ENCODE peak calls at places on chromosomes 16 and 17, in six cellular contexts. B is body of pancreas; Z is skeletal muscle cell; G is BE2C; E is A549; V is CD4-positive, alpha-beta memory T cell. M is an unnamed sample.

GRCh38 chr16:89010210-89010925 is 33.4 kb upstream of the CBFA2T3 start:
- DNase-seq in V (no peak), B (no peak), Z (no peak), G (peak), E (no peak), M (no peak)

GRCh38 chr17:79623786-79624657 is 13.2 kb upstream of the RBFOX3 start:
- DNase-seq in V (no peak), Z (no peak), G (no peak), E (no peak), B (no peak), M (peak)

GRCh38 chr16:66399930-66400329 is 27.2 kb upstream of the BEAN1 start:
- DNase-seq in E (no peak), G (peak), V (no peak), B (no peak), Z (no peak), M (no peak)

GRCh38 chr17:7673239-7673638 is 14.1 kb downstream of the TP53 start:
- DNase-seq in V (no peak), B (peak), G (no peak), E (no peak), Z (no peak), M (no peak)

GRCh38 chr16:56370185-56370584 is 55.2 kb downstream of the AMFR start:
- DNase-seq in G (no peak), V (no peak), Z (no peak), E (no peak), B (no peak), M (no peak)

GRCh38 chr16:81531415-81531814 is 86.8 kb downstream of the CMIP start:
- DNase-seq in G (no peak), E (no peak), B (no peak), Z (no peak), V (no peak), M (no peak)

GRCh38 chr17:44941712-44942331 is 5.8 kb downstream of the KIF18B start:
- DNase-seq in E (peak), V (no peak), G (no peak), Z (no peak), B (no peak), M (peak)

GRCh38 chr16:66275795-66276428 is 90.6 kb upstream of the CDH5 start:
- DNase-seq in Z (peak), G (peak), E (peak), V (peak), B (peak), M (peak)

GRCh38 chr16:61677776-61678175 is 358.5 kb downstream of the CDH8 start:
- DNase-seq in B (no peak), G (no peak), V (no peak), E (no peak), Z (no peak), M (no peak)

GRCh38 chr17:34852614-34853013 is 108.6 kb downstream of the CCT6B start:
- DNase-seq in G (no peak), E (no peak), Z (no peak), B (no peak), V (no peak), M (no peak)

GRCh38 chr17:43608313-43608712 is 53.4 kb downstream of the MEOX1 start:
- DNase-seq in G (no peak), V (peak), Z (no peak), B (no peak), E (no peak), M (no peak)

GRCh38 chr16:57528499-57529323 is 7.7 kb downstream of the CCDC102A start:
- DNase-seq in V (no peak), B (no peak), Z (no peak), G (peak), E (no peak), M (no peak)

GRCh38 chr17:76120658-76121008 is 17.0 kb upstream of the EXOC7 start:
- DNase-seq in G (no peak), Z (no peak), E (no peak), B (no peak), V (no peak), M (no peak)

GRCh38 chr17:27980035-27980434 is 62.4 kb upstream of the NLK start:
- DNase-seq in E (peak), B (no peak), G (no peak), V (no peak), Z (peak), M (no peak)

GRCh38 chr16:11614587-11615175 is 28.0 kb upstream of the LITAF start:
- DNase-seq in E (no peak), B (no peak), V (no peak), G (no peak), Z (no peak), M (no peak)

GRCh38 chr17:51670899-51671298 is 410.6 kb downstream of the UTP18 start:
- DNase-seq in V (no peak), B (no peak), Z (no peak), G (no peak), E (no peak), M (no peak)

GRCh38 chr17:12794919-12795517 is 5.7 kb downstream of the ARHGAP44 start:
- DNase-seq in B (no peak), Z (no peak), G (no peak), E (no peak), V (no peak), M (no peak)

GRCh38 chr17:10879110-10879509 is 41.2 kb upstream of the PIRT start:
- DNase-seq in B (peak), G (no peak), Z (no peak), V (no peak), E (no peak), M (no peak)

GRCh38 chr17:27937026-27937546 is 43.9 kb upstream of the LYRM9 start:
- DNase-seq in B (no peak), E (no peak), G (no peak), V (no peak), Z (no peak), M (no peak)

GRCh38 chr17:79811888-79812205 is 15.0 kb upstream of the CBX8 start:
- DNase-seq in Z (no peak), V (no peak), B (no peak), E (no peak), G (no peak), M (no peak)

GRCh38 chr16:5328546-5328945 is 231.0 kb upstream of the EEF2KMT start:
- DNase-seq in V (no peak), Z (no peak), E (no peak), B (no peak), G (peak), M (no peak)

GRCh38 chr16:57167951-57168350 is 17.9 kb downstream of the PSME3IP1 start:
- DNase-seq in G (no peak), B (no peak), Z (peak), E (no peak), V (peak), M (no peak)

GRCh38 chr16:14150796-14151195 is 79.7 kb downstream of the MRTFB start:
- DNase-seq in E (no peak), V (no peak), G (no peak), B (no peak), Z (no peak), M (no peak)

GRCh38 chr16:50880926-50881325 is 139.0 kb downstream of the CYLD start:
- DNase-seq in B (no peak), Z (no peak), G (no peak), E (no peak), V (no peak), M (no peak)

GRCh38 chr17:73419896-73420295 is 108.1 kb upstream of the CDC42EP4 start:
- DNase-seq in E (no peak), V (no peak), Z (no peak), B (no peak), G (no peak), M (no peak)

GRCh38 chr16:56603589-56603988 is 4.8 kb upstream of the MT2A start:
- DNase-seq in E (peak), V (no peak), G (peak), B (peak), Z (no peak), M (no peak)

GRCh38 chr16:1541293-1542165 is 8.1 kb downstream of the TMEM204 start:
- DNase-seq in E (no peak), Z (no peak), G (peak), V (no peak), B (no peak), M (no peak)

GRCh38 chr17:13599808-13600398 is 1.8 kb downstream of the HS3ST3A1 start:
- DNase-seq in Z (no peak), V (no peak), G (no peak), E (no peak), B (no peak), M (no peak)

GRCh38 chr17:2023692-2024571 is 1.2 kb downstream of the RTN4RL1 start:
- DNase-seq in B (peak), E (peak), G (no peak), V (peak), Z (no peak), M (no peak)
- H3K4me3 ChIP-seq in B (peak), E (peak), G (no peak), V (peak), Z (peak), M (peak)

GRCh38 chr17:38727661-38728220 is 2.4 kb upstream of the CISD3 start:
- DNase-seq in V (peak), Z (no peak), E (no peak), G (no peak), B (no peak), M (no peak)
- H3K4me3 ChIP-seq in V (peak), Z (no peak), E (no peak), G (no peak), B (no peak), M (no peak)

DNA sequence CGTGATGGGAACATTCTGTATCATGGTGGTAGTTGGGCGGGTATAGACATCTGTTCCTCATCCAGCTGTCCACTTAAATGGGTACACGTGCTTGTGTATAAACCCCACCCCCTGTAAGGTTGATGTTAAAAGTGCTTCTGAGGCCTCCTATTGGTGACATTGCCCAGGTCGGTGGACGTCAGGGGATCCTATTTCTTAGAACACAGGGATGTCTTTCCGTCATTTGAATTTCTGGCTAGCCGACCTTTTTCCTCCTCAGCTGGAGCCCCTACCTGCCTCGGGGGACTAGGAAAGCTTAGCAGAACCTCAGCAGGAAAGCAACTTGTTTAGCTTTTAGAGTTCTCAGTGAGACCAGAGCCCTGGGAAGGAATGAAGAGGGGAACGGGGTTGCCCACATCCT is 16.6 kb upstream of the CRISPLD2 start:
- DNase-seq in V (no peak), B (no peak), Z (no peak), G (no peak), E (no peak), M (no peak)
- H3K4me3 ChIP-seq in V (no peak), B (no peak), Z (no peak), G (no peak), E (no peak), M (no peak)

DNA sequence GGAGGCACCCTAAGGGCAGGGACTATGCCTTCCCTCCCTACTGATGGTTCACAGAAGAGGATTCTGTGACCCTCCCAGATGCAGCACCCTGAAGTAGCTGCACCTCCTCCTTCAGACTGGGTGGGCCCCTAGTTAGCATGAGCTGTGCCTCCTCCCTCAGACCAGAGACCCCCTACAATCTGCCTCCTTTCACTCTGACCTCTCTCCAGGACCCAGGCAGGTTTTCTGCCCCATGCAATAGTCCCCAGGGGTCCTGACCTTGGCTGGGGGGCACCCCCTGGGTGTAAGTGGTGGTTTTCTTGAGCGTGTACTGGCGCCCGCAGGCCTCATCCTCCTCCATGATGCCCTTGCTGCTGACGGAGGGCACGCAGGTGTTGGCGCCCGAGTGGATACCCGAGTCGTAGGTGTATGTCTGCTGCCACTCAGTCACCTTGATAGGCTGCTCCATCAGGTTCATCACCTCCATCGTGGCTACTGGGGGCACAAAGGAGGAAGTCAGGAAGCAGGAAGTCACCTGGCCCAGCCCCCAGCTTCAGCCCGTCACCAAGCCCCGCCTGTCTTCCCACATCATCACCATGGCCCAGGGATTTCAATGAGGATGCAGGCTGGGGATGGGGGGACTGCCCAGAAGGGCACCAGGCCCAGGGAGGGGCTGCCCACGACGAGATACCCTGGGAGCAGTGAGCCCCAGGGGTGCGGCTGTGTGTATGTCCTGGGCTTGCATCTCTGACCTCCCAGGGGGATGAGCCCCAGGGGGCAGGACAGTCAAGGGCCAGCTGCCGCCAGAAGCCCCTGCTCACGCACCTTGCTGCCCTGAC is 14.9 kb downstream of the JUP start:
- DNase-seq in B (no peak), Z (no peak), V (no peak), G (no peak), E (no peak), M (no peak)
- H3K4me3 ChIP-seq in B (no peak), Z (no peak), V (no peak), G (no peak), E (no peak), M (no peak)

DNA sequence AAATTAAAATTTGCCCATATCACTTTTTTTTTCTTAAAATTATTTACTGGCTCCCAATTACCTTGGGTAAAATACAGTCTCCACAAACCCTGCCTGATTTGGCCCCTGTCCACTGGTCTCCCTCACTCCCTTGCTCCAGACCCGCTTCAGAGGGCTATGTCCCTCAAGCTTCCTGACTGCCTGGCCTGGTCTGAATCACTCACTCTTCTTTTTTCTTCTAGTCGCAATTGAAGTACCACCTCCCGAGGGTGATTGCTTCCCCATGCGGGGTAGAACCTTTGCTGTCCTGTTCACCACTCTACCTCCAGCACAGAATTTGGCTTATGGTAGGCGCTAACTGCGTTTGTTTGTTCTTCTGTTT is 598 bp upstream of the PGAP3 start:
- DNase-seq in G (no peak), Z (no peak), V (no peak), E (no peak), B (no peak), M (peak)
- H3K4me3 ChIP-seq in G (peak), Z (peak), V (peak), E (peak), B (peak), M (peak)

GRCh38 chr16:83952940-83953795 is at the start of gene OSGIN1:
- DNase-seq in Z (peak), V (peak), G (peak), E (peak), B (peak), M (peak)
- H3K4me3 ChIP-seq in Z (peak), V (no peak), G (peak), E (peak), B (peak), M (peak)

DNA sequence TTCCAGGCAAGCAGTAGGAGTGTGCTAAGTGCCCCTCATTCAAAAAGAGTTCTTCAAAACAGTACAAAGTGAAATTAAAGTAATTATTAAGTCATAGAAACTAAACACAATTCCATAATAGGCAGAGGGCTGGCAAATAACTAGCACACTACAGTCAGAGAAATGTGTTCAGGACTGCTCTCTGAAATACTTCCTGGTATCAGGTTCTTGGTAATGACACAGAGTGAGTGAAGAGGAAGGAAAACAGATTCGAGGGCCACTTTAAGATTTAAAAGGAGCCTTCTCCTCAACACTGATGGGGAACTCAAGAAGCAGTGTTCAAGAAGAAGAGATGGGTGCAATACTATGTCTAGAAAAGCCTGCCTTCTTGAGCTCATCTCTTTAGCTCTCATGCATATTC is 139.2 kb downstream of the TOX3 start:
- DNase-seq in B (no peak), V (no peak), Z (no peak), G (no peak), E (no peak), M (no peak)
- H3K4me3 ChIP-seq in B (no peak), V (no peak), Z (no peak), G (no peak), E (no peak), M (no peak)

GRCh38 chr17:82372591-82373452 is 1.3 kb downstream of the UTS2R start:
- DNase-seq in B (peak), G (no peak), V (no peak), Z (no peak), E (no peak), M (no peak)

GRCh38 chr17:82369211-82369610 is 2.4 kb upstream of the UTS2R start:
- DNase-seq in B (no peak), E (no peak), G (no peak), V (no peak), Z (no peak), M (no peak)

GRCh38 chr17:82372063-82372590 is 562 bp downstream of the UTS2R start:
- DNase-seq in V (no peak), Z (no peak), B (no peak), E (no peak), G (no peak), M (no peak)

GRCh38 chr17:82371333-82372062 is at the start of gene UTS2R:
- DNase-seq in V (no peak), Z (no peak), E (no peak), G (no peak), B (no peak), M (no peak)

DNA sequence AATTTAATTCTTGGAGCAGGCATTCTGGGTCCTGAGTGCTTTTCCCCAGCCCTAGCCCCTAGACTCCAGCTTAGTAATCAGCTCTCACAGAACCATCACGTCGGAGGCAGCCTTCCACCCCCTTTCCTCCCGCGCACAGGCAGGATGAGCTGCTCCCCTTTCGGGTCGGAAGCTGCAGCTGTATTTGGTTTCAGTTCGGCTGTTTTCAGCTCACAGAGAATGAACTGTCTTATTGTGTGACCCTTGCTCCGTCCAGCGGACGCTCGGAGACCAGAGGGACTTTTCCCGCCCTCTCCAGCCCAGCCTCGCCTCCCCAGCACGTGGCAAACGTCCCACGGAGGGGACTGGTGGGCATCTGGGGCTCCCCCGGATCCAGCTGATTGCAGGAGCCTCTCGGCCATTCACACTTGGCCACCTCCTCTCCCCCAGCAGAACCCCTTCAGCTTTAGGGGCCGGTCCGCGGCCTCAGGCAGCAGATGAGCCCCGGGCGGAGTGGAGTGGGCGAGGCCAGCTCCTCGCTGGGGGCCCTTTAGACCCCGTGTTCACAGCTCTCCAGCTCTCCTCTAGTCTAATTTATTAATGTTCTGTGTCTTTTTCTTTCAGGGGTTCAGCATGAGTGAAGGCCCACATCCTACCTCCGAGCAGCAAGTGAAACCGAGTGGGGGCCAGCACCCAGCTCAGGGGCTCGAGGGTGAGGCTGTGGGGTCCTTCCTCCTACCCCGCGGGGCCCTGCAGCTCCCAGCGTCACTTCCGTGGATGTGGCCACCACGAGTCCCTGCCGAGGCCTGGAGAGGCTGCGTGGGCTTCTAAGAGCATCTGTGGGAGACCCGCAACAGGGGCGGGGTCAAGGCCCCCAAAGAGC is 863 bp upstream of the UTS2R start:
- DNase-seq in V (no peak), Z (no peak), G (no peak), B (no peak), E (no peak), M (no peak)
- H3K4me3 ChIP-seq in V (peak), Z (peak), G (peak), B (no peak), E (peak), M (peak)

DNA sequence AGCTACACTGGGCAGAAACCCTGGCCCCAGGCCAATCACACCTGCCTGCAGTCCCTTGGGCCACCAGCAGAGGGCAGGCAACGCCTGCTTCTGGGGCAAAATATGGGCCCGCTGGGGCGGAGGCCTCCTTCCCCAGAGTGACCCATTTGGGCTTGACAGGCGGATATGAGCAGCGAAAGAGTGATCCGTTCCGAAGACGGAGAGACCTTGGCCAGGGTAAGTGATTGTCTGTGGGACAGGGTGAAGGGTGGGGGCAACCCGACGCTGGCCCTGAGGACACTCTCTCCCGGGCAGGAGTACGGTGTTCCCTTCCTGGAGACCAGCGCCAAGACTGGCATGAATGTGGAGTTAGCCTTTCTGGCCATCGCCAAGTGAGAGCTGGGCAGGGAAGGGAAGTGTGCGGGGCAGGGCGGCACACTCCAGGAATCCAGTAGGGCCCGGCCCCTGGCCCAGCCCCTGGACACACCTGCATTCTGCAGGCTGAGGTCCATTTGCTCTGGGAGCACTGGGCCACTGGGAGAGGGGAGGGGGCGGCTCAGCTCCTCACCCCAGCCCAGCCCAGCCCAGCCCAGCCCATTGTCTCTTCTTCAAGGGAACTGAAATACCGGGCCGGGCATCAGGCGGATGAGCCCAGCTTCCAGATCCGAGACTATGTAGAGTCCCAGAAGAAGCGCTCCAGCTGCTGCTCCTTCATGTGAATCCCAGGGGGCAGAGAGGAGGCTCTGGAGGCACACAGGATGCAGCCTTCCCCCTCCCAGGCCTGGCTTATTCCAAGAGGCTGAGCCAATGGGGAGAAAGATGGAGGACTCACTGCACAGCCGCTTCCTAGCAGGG is 3.5 kb upstream of the NHERF1 start:
- DNase-seq in B (peak), Z (no peak), E (peak), G (peak), V (peak), M (peak)
- H3K4me3 ChIP-seq in B (no peak), Z (no peak), E (no peak), G (no peak), V (no peak), M (peak)